ENCODE peak calls at places on chromosomes 4 and X, in ten cellular contexts. One of them, this sample, is unnamed.

GRCh38 chrX:119573222-119573621 is 1.1 kb upstream of the UBE2A start:
- DNase-seq in heart right ventricle: no peak
- DNase-seq in adrenal gland: no peak
- DNase-seq in mucosa of descending colon: no peak
- DNase-seq in H9: no peak
- DNase-seq in Peyer's patch: no peak
- DNase-seq in fibroblast of lung: no peak
- DNase-seq in GM23338: no peak
- DNase-seq in AG09309: no peak
- DNase-seq in Calu3: no peak
- DNase-seq in this sample: no peak

GRCh38 chr4:118363166-118363565 is 10.4 kb upstream of the PRSS12 start:
- DNase-seq in heart right ventricle: no peak
- DNase-seq in adrenal gland: no peak
- DNase-seq in mucosa of descending colon: no peak
- DNase-seq in H9: no peak
- DNase-seq in Peyer's patch: no peak
- DNase-seq in fibroblast of lung: no peak
- DNase-seq in GM23338: no peak
- DNase-seq in AG09309: no peak
- DNase-seq in Calu3: no peak
- DNase-seq in this sample: no peak

GRCh38 chrX:105483011-105483410 is 262.5 kb upstream of the TEX13A start:
- DNase-seq in heart right ventricle: no peak
- DNase-seq in adrenal gland: no peak
- DNase-seq in mucosa of descending colon: no peak
- DNase-seq in H9: no peak
- DNase-seq in Peyer's patch: no peak
- DNase-seq in fibroblast of lung: peak; percentile 60
- DNase-seq in GM23338: no peak
- DNase-seq in AG09309: no peak
- DNase-seq in Calu3: no peak
- DNase-seq in this sample: no peak

GRCh38 chr4:183404016-183404415 is 40.4 kb upstream of the CDKN2AIP start:
- DNase-seq in heart right ventricle: no peak
- DNase-seq in adrenal gland: no peak
- DNase-seq in mucosa of descending colon: no peak
- DNase-seq in H9: no peak
- DNase-seq in Peyer's patch: no peak
- DNase-seq in fibroblast of lung: no peak
- DNase-seq in GM23338: no peak
- DNase-seq in AG09309: no peak
- DNase-seq in Calu3: no peak
- DNase-seq in this sample: no peak

GRCh38 chr4:24912252-24913098 is at the start of gene CCDC149:
- DNase-seq in heart right ventricle: peak; percentile 70
- DNase-seq in adrenal gland: peak; percentile 65
- DNase-seq in mucosa of descending colon: peak; percentile 84
- DNase-seq in H9: peak; percentile 86
- DNase-seq in Peyer's patch: peak; percentile 81
- DNase-seq in fibroblast of lung: peak; percentile 60
- DNase-seq in GM23338: peak; percentile 83
- DNase-seq in AG09309: no peak
- DNase-seq in Calu3: peak; percentile 81
- DNase-seq in this sample: no peak

GRCh38 chr4:99564921-99565320 is 1.1 kb upstream of the TRMT10A start:
- DNase-seq in heart right ventricle: no peak
- DNase-seq in adrenal gland: no peak
- DNase-seq in mucosa of descending colon: no peak
- DNase-seq in H9: no peak
- DNase-seq in Peyer's patch: no peak
- DNase-seq in fibroblast of lung: no peak
- DNase-seq in GM23338: no peak
- DNase-seq in AG09309: no peak
- DNase-seq in Calu3: no peak
- DNase-seq in this sample: no peak

GRCh38 chr4:136831553-136831952 is 700.7 kb downstream of the PCDH18 start:
- DNase-seq in heart right ventricle: no peak
- DNase-seq in adrenal gland: no peak
- DNase-seq in mucosa of descending colon: no peak
- DNase-seq in H9: no peak
- DNase-seq in Peyer's patch: no peak
- DNase-seq in fibroblast of lung: no peak
- DNase-seq in GM23338: peak; percentile 21
- DNase-seq in AG09309: no peak
- DNase-seq in Calu3: no peak
- DNase-seq in this sample: no peak

GRCh38 chr4:73705056-73705432 is 35.3 kb upstream of the CXCL8 start:
- DNase-seq in heart right ventricle: no peak
- DNase-seq in adrenal gland: no peak
- DNase-seq in mucosa of descending colon: no peak
- DNase-seq in H9: no peak
- DNase-seq in Peyer's patch: no peak
- DNase-seq in fibroblast of lung: peak; percentile 66
- DNase-seq in GM23338: peak; percentile 73
- DNase-seq in AG09309: no peak
- DNase-seq in Calu3: no peak
- DNase-seq in this sample: no peak

GRCh38 chr4:7719354-7720174 is 220.1 kb downstream of the AFAP1 start:
- DNase-seq in heart right ventricle: peak; percentile 54
- DNase-seq in adrenal gland: peak; percentile 49
- DNase-seq in mucosa of descending colon: no peak
- DNase-seq in H9: peak; percentile 79
- DNase-seq in Peyer's patch: peak; percentile 66
- DNase-seq in fibroblast of lung: peak; percentile 29
- DNase-seq in GM23338: peak; percentile 90
- DNase-seq in AG09309: no peak
- DNase-seq in Calu3: peak; percentile 72
- DNase-seq in this sample: no peak

GRCh38 chrX:14039344-14039743 is 9.7 kb upstream of the GEMIN8 start:
- DNase-seq in heart right ventricle: peak; percentile 26
- DNase-seq in adrenal gland: peak; percentile 46
- DNase-seq in mucosa of descending colon: no peak
- DNase-seq in H9: no peak
- DNase-seq in Peyer's patch: no peak
- DNase-seq in fibroblast of lung: peak; percentile 45
- DNase-seq in GM23338: peak; percentile 53
- DNase-seq in AG09309: no peak
- DNase-seq in Calu3: peak; percentile 56
- DNase-seq in this sample: no peak

GRCh38 chr4:929970-930625 is 2.0 kb downstream of the GAK start:
- DNase-seq in heart right ventricle: no peak
- DNase-seq in adrenal gland: no peak
- DNase-seq in mucosa of descending colon: no peak
- DNase-seq in H9: no peak
- DNase-seq in Peyer's patch: peak; percentile 40
- DNase-seq in fibroblast of lung: peak; percentile 43
- DNase-seq in GM23338: no peak
- DNase-seq in AG09309: no peak
- DNase-seq in Calu3: no peak
- DNase-seq in this sample: no peak

GRCh38 chrX:31356501-31357263 is 284.8 kb upstream of the FTHL17 start:
- DNase-seq in heart right ventricle: no peak
- DNase-seq in adrenal gland: no peak
- DNase-seq in mucosa of descending colon: no peak
- DNase-seq in H9: no peak
- DNase-seq in Peyer's patch: no peak
- DNase-seq in fibroblast of lung: no peak
- DNase-seq in GM23338: no peak
- DNase-seq in AG09309: no peak
- DNase-seq in Calu3: no peak
- DNase-seq in this sample: no peak

GRCh38 chrX:11099465-11099864 is 11.7 kb upstream of the HCCS start:
- DNase-seq in heart right ventricle: no peak
- DNase-seq in adrenal gland: no peak
- DNase-seq in mucosa of descending colon: no peak
- DNase-seq in H9: no peak
- DNase-seq in Peyer's patch: no peak
- DNase-seq in fibroblast of lung: no peak
- DNase-seq in GM23338: no peak
- DNase-seq in AG09309: no peak
- DNase-seq in Calu3: no peak
- DNase-seq in this sample: no peak

DNA sequence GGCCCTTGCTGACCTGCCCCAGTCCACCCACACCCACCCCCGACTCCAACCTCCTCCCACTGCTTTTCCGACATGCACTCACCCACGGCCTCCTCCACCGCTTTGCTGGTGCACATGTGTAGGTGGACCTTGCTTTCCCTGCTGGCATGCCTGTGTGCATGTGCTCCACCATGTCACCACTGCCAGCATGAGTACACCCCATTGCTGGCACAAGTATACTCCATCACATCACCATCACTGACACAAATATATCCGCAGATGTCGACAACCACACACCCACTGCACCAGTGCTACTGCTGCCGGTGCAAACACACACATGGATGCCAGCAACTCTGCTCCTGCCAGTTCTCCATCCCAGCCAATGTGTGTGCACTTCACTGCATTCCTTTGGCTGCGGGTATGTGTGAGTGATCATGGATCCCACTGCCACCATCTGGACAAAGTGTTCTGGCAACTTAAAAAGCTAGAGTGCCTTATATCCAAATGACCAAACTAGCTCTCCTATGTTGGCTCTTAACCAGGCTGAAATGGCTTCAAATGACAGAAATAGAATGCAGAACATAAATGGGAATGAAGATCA is 1072.3 kb downstream of the RAPGEF2 start:
- DNase-seq in heart right ventricle: no peak
- DNase-seq in adrenal gland: no peak
- DNase-seq in mucosa of descending colon: no peak
- DNase-seq in H9: no peak
- DNase-seq in Peyer's patch: no peak
- DNase-seq in fibroblast of lung: no peak
- DNase-seq in GM23338: no peak
- DNase-seq in AG09309: no peak
- DNase-seq in Calu3: no peak
- DNase-seq in this sample: no peak
- TF ChIP-seq CTCF in heart right ventricle: no peak
- TF ChIP-seq CTCF in adrenal gland: no peak
- TF ChIP-seq CTCF in mucosa of descending colon: no peak
- TF ChIP-seq CTCF in H9: peak; percentile 11
- TF ChIP-seq CTCF in Peyer's patch: no peak
- TF ChIP-seq CTCF in fibroblast of lung: no peak
- TF ChIP-seq CTCF in GM23338: peak; percentile 45
- TF ChIP-seq CTCF in AG09309: no peak
- TF ChIP-seq CTCF in Calu3: no peak
- TF ChIP-seq CTCF in this sample: no peak

DNA sequence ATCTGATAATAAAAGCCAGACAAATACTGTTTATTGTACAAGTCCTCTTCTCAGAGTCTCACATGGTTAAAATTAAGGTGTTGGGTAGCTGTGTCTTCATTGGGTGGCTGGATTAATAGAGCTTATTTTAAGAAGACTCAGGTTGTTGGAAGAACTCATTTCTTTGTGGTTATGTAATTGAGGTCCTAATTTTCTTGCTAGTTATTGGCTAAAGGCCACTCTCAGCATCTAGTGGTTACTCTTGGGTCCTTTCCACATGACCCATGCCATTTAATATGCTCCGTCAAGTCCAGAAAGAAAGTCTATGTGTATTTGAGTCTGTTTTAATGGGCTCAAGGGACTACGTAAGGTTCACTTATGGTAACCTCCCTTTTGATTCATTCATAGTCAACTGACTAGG is 1668.6 kb upstream of the AGA start:
- DNase-seq in heart right ventricle: no peak
- DNase-seq in adrenal gland: no peak
- DNase-seq in mucosa of descending colon: no peak
- DNase-seq in H9: no peak
- DNase-seq in Peyer's patch: no peak
- DNase-seq in fibroblast of lung: peak; percentile 63
- DNase-seq in GM23338: no peak
- DNase-seq in AG09309: no peak
- DNase-seq in Calu3: no peak
- DNase-seq in this sample: no peak
- TF ChIP-seq CTCF in heart right ventricle: no peak
- TF ChIP-seq CTCF in adrenal gland: no peak
- TF ChIP-seq CTCF in mucosa of descending colon: no peak
- TF ChIP-seq CTCF in H9: no peak
- TF ChIP-seq CTCF in Peyer's patch: no peak
- TF ChIP-seq CTCF in fibroblast of lung: no peak
- TF ChIP-seq CTCF in GM23338: no peak
- TF ChIP-seq CTCF in AG09309: no peak
- TF ChIP-seq CTCF in Calu3: no peak
- TF ChIP-seq CTCF in this sample: no peak

DNA sequence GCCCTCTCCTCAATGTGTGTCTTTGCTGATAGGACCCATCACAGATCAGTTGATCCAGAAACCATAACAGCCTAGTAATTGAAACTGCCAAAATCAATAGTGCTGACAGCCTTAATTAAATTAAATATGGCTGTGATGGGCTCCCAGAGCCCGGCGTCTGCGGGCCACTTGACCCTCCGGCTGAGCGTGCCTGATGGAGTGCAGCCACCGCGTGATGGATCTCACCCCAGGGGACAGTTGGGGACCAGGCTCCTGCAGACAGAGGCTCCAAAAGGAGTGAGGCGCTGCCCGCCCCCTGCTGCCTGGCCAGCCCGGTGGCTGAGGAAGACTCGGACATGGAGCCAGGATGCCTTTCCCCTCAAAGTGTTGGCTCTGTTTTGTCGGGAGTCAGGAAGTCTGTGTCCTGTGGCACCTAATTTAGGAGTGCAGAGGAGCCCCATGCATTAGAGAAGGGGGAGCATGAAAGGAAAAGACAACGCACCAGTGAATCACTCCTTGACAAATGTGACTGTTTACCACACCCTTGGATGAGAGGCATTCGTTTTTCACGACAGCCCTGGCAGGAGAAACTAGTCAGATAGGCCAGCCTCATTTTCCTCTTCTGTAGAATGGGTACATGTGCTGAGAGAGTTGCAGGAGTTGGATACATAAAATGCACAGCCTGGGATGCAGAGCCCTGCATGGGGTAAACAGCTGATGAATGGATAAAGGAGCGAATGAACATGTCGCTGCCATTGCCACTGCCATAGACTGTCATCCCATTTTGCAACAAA is 40.8 kb upstream of the MSX1 start:
- DNase-seq in heart right ventricle: no peak
- DNase-seq in adrenal gland: no peak
- DNase-seq in mucosa of descending colon: no peak
- DNase-seq in H9: no peak
- DNase-seq in Peyer's patch: no peak
- DNase-seq in fibroblast of lung: no peak
- DNase-seq in GM23338: peak; percentile 29
- DNase-seq in AG09309: no peak
- DNase-seq in Calu3: no peak
- DNase-seq in this sample: no peak
- TF ChIP-seq CTCF in heart right ventricle: no peak
- TF ChIP-seq CTCF in adrenal gland: no peak
- TF ChIP-seq CTCF in mucosa of descending colon: no peak
- TF ChIP-seq CTCF in H9: no peak
- TF ChIP-seq CTCF in Peyer's patch: no peak
- TF ChIP-seq CTCF in fibroblast of lung: no peak
- TF ChIP-seq CTCF in GM23338: peak; percentile 46
- TF ChIP-seq CTCF in AG09309: no peak
- TF ChIP-seq CTCF in Calu3: no peak
- TF ChIP-seq CTCF in this sample: no peak

DNA sequence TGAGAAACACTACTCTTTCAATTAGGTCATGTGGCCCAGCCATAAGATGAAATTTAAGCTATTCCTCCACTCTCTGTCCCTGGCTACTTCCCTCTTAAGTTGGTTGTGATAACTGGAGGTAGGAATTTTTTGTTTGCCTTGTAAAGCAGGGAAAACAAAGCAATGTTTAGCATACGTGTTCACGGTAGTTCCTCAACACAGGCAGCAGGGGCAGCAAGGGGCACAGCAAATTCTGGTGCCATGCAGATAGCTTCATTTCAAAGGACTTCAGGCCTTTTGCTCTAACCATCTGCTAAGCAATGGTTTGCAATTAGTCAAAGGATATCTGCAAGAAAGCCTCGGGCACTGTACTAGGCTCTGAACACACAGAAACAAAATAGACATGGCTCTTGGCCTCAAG is 330.2 kb downstream of the ZIC3 start:
- DNase-seq in heart right ventricle: no peak
- DNase-seq in adrenal gland: no peak
- DNase-seq in mucosa of descending colon: no peak
- DNase-seq in H9: no peak
- DNase-seq in Peyer's patch: no peak
- DNase-seq in fibroblast of lung: no peak
- DNase-seq in GM23338: peak; percentile 51
- DNase-seq in AG09309: no peak
- DNase-seq in Calu3: no peak
- DNase-seq in this sample: no peak
- TF ChIP-seq CTCF in heart right ventricle: no peak
- TF ChIP-seq CTCF in adrenal gland: no peak
- TF ChIP-seq CTCF in mucosa of descending colon: no peak
- TF ChIP-seq CTCF in H9: peak; percentile 47
- TF ChIP-seq CTCF in Peyer's patch: no peak
- TF ChIP-seq CTCF in fibroblast of lung: no peak
- TF ChIP-seq CTCF in GM23338: peak; percentile 32
- TF ChIP-seq CTCF in AG09309: no peak
- TF ChIP-seq CTCF in Calu3: no peak
- TF ChIP-seq CTCF in this sample: no peak

This sample was measured in right atrium auricular region.